ENCODE peak calls at places on chromosomes 13 and 19, in ten cellular contexts. N is OCI-LY7, U is upper lobe of right lung, Y is H1, J is stomach, C is mucosa of descending colon, S is transverse colon, B is HCT116, D is pancreas, G is astrocyte of the cerebellum. O is an unnamed sample.

GRCh38 chr13:29676535-29676934 is 81.0 kb upstream of the SLC7A1 start:
- DNase-seq in Y (no peak), C (peak), J (no peak), D (no peak), B (no peak), N (no peak), G (peak), U (no peak), S (no peak), O (no peak)

GRCh38 chr13:104841110-104841509 is 1694.4 kb downstream of the EFNB2 start:
- DNase-seq in J (no peak), C (no peak), G (no peak), Y (no peak), N (no peak), D (no peak), U (no peak), S (no peak), B (no peak), O (no peak)

GRCh38 chr19:4449022-4449825 is 8.4 kb downstream of the UBXN6 start:
- DNase-seq in C (no peak), D (peak), J (no peak), U (no peak), S (no peak), Y (no peak), G (peak), N (no peak), B (no peak), O (no peak)

GRCh38 chr13:44903596-44903995 is 85.7 kb downstream of the NUFIP1 start:
- DNase-seq in B (no peak), G (peak), J (peak), S (peak), Y (no peak), U (peak), N (no peak), C (peak), D (no peak), O (no peak)

GRCh38 chr19:18473003-18473705 is 35.2 kb upstream of the ISYNA1 start:
- DNase-seq in C (no peak), G (no peak), S (no peak), Y (no peak), D (no peak), B (no peak), N (no peak), U (no peak), J (no peak), O (no peak)

GRCh38 chr13:63864171-63864902 is 2448.7 kb upstream of the PCDH20 start:
- DNase-seq in Y (no peak), C (no peak), B (no peak), D (no peak), G (no peak), J (no peak), U (no peak), S (no peak), N (no peak), O (no peak)

GRCh38 chr13:114022876-114023275 is 49.0 kb upstream of the C13orf46 start:
- DNase-seq in D (no peak), U (no peak), B (no peak), Y (no peak), G (no peak), C (no peak), N (no peak), J (no peak), S (no peak), O (no peak)

GRCh38 chr13:112487127-112487517 is 100.8 kb downstream of the TUBGCP3 start:
- DNase-seq in C (no peak), S (no peak), J (no peak), B (no peak), Y (no peak), D (no peak), U (no peak), N (no peak), G (no peak), O (no peak)

GRCh38 chr13:30520571-30520970 is 54.8 kb upstream of the HMGB1 start:
- DNase-seq in U (no peak), Y (no peak), D (no peak), C (no peak), G (no peak), N (no peak), S (no peak), J (no peak), B (no peak), O (no peak)

GRCh38 chr19:16078311-16078758 is 2.0 kb downstream of the TPM4 start:
- DNase-seq in Y (no peak), U (peak), G (peak), B (no peak), S (peak), D (no peak), C (peak), N (peak), J (no peak), O (peak)

GRCh38 chr13:101331731-101332130 is 84.6 kb downstream of the NALCN start:
- DNase-seq in U (no peak), S (no peak), C (no peak), G (no peak), Y (no peak), B (no peak), N (no peak), J (no peak), D (no peak), O (no peak)

GRCh38 chr13:33634526-33635111 is 183.3 kb upstream of the RFC3 start:
- DNase-seq in J (no peak), D (no peak), N (no peak), C (no peak), G (no peak), U (no peak), B (no peak), S (no peak), Y (no peak), O (no peak)

GRCh38 chr19:29550896-29551295 is 25.1 kb downstream of the VSTM2B start:
- DNase-seq in D (no peak), B (no peak), N (no peak), J (peak), Y (peak), S (no peak), C (no peak), U (peak), G (no peak), O (no peak)

GRCh38 chr19:47021536-47022139 is 2.0 kb downstream of the NPAS1 start:
- DNase-seq in J (no peak), S (no peak), U (no peak), D (no peak), B (no peak), N (no peak), G (no peak), C (no peak), Y (peak), O (no peak)

GRCh38 chr13:41008349-41008980 is 10.7 kb downstream of the ELF1 start:
- DNase-seq in B (no peak), J (no peak), N (no peak), C (no peak), S (no peak), G (no peak), U (no peak), D (no peak), Y (no peak), O (peak)

GRCh38 chr13:50670847-50671542 is 172.5 kb downstream of the DLEU7 start:
- DNase-seq in U (no peak), N (no peak), C (no peak), B (no peak), J (no peak), D (no peak), S (no peak), G (no peak), Y (no peak), O (no peak)

GRCh38 chr19:44356383-44357111 is at the start of gene ZNF112:
- DNase-seq in U (peak), G (peak), B (peak), Y (peak), S (peak), D (peak), C (peak), J (peak), N (no peak), O (peak)

GRCh38 chr19:46296722-46297431 is at the start of gene HIF3A:
- DNase-seq in J (peak), C (peak), U (peak), B (no peak), G (no peak), Y (peak), D (peak), S (peak), N (no peak), O (no peak)

GRCh38 chr19:48819366-48819816 is 8.6 kb upstream of the BCAT2 start:
- DNase-seq in B (peak), C (peak), D (peak), G (no peak), N (no peak), J (peak), Y (no peak), S (peak), U (peak), O (no peak)

GRCh38 chr13:100989424-100989823 is 314.8 kb upstream of the TMTC4 start:
- DNase-seq in U (no peak), Y (no peak), N (no peak), C (no peak), J (no peak), B (no peak), D (no peak), S (no peak), G (no peak), O (no peak)

GRCh38 chr13:87684850-87685735 is 13.9 kb downstream of the SLITRK5 start:
- DNase-seq in D (no peak), G (peak), Y (no peak), B (no peak), U (no peak), N (no peak), S (no peak), J (no peak), C (no peak), O (no peak)

GRCh38 chr19:373391-374182 is 29.0 kb upstream of the MIER2 start:
- DNase-seq in D (no peak), J (no peak), S (no peak), N (no peak), C (no peak), U (peak), B (no peak), Y (no peak), G (no peak), O (no peak)

GRCh38 chr13:40922437-40923040 is 96.6 kb downstream of the ELF1 start:
- DNase-seq in S (peak), U (peak), B (no peak), J (no peak), N (no peak), C (peak), D (no peak), G (no peak), Y (peak), O (peak)

GRCh38 chr13:33132644-33133440 is 116.6 kb downstream of the KL start:
- DNase-seq in N (no peak), G (no peak), D (no peak), B (no peak), U (no peak), Y (no peak), C (no peak), J (no peak), S (no peak), O (no peak)

GRCh38 chr19:17079710-17080440 is 4.3 kb downstream of the MYO9B start:
- DNase-seq in C (peak), G (peak), U (no peak), N (peak), B (peak), J (peak), S (peak), D (peak), Y (no peak), O (peak)

GRCh38 chr19:48424694-48425219 is 21.0 kb upstream of the GRWD1 start:
- DNase-seq in U (no peak), N (peak), C (no peak), J (no peak), S (no peak), D (peak), Y (no peak), B (no peak), G (no peak), O (no peak)

GRCh38 chr19:17243340-17243853 is 2.3 kb downstream of the NR2F6 start:
- DNase-seq in G (no peak), U (no peak), S (peak), Y (no peak), J (no peak), B (no peak), D (no peak), C (peak), N (no peak), O (no peak)

GRCh38 chr19:18399008-18399407 is 1.6 kb upstream of the LRRC25 start:
- DNase-seq in N (no peak), B (no peak), S (peak), Y (no peak), D (peak), J (peak), G (no peak), U (no peak), C (peak), O (no peak)

GRCh38 chr13:63161219-63161618 is 1745.6 kb upstream of the PCDH20 start:
- DNase-seq in B (no peak), S (no peak), Y (no peak), D (no peak), U (no peak), G (no peak), J (no peak), N (no peak), C (no peak), O (no peak)

GRCh38 chr13:63206431-63206830 is 1790.8 kb upstream of the PCDH20 start:
- DNase-seq in S (no peak), G (no peak), D (no peak), U (no peak), B (no peak), C (no peak), N (no peak), J (no peak), Y (no peak), O (no peak)

GRCh38 chr13:34458756-34459462 is 483.2 kb upstream of the NBEA start:
- DNase-seq in S (no peak), Y (no peak), D (no peak), N (no peak), C (peak), B (no peak), G (no peak), U (no peak), J (no peak), O (no peak)

GRCh38 chr19:13155472-13156284 is 5.5 kb downstream of the IER2 start:
- DNase-seq in G (no peak), J (peak), U (peak), N (peak), D (peak), C (peak), S (peak), B (no peak), Y (peak), O (peak)

GRCh38 chr19:48629297-48629598 is 7.9 kb downstream of the DBP start:
- DNase-seq in G (no peak), C (peak), N (no peak), U (peak), J (no peak), D (no peak), S (peak), Y (no peak), B (no peak), O (no peak)

GRCh38 chr19:45601524-45602522 is at the start of gene GPR4:
- DNase-seq in B (no peak), J (no peak), N (no peak), Y (peak), C (no peak), G (no peak), S (no peak), D (no peak), U (no peak), O (no peak)

GRCh38 chr13:78722700-78723099 is 63.7 kb upstream of the OBI1 start:
- DNase-seq in D (no peak), G (no peak), C (no peak), B (no peak), Y (no peak), U (no peak), J (no peak), S (no peak), N (no peak), O (no peak)

GRCh38 chr13:30880756-30881155 is 25.3 kb upstream of the MEDAG start:
- DNase-seq in G (peak), S (no peak), B (no peak), Y (no peak), D (no peak), U (no peak), J (no peak), C (no peak), N (no peak), O (no peak)

GRCh38 chr19:51366999-51367564 is 894 bp upstream of the ETFB start:
- DNase-seq in C (no peak), D (peak), S (peak), B (no peak), G (no peak), U (peak), N (peak), J (peak), Y (no peak), O (no peak)

GRCh38 chr19:51364200-51365106 is 1.7 kb downstream of the ETFB start:
- DNase-seq in U (no peak), D (no peak), G (no peak), C (no peak), B (no peak), N (no peak), Y (no peak), J (no peak), S (no peak), O (no peak)

GRCh38 chr19:51366050-51366998 is at the start of gene ETFB:
- DNase-seq in Y (peak), S (peak), N (peak), D (peak), C (peak), B (peak), G (peak), U (peak), J (peak), O (peak)

GRCh38 chr19:51367565-51368365 is 1.0 kb downstream of the CLDND2 start:
- DNase-seq in D (peak), J (peak), Y (peak), S (peak), G (peak), U (peak), C (peak), B (peak), N (peak), O (peak)

GRCh38 chr19:51365211-51366049 is 758 bp downstream of the ETFB start:
- DNase-seq in D (peak), C (peak), J (peak), G (no peak), S (peak), U (no peak), N (peak), Y (no peak), B (no peak), O (no peak)
- TF ChIP-seq CTCF in D (no peak), C (no peak), J (no peak), G (peak), S (no peak), U (peak), N (peak), Y (no peak), B (no peak), O (no peak)

DNA sequence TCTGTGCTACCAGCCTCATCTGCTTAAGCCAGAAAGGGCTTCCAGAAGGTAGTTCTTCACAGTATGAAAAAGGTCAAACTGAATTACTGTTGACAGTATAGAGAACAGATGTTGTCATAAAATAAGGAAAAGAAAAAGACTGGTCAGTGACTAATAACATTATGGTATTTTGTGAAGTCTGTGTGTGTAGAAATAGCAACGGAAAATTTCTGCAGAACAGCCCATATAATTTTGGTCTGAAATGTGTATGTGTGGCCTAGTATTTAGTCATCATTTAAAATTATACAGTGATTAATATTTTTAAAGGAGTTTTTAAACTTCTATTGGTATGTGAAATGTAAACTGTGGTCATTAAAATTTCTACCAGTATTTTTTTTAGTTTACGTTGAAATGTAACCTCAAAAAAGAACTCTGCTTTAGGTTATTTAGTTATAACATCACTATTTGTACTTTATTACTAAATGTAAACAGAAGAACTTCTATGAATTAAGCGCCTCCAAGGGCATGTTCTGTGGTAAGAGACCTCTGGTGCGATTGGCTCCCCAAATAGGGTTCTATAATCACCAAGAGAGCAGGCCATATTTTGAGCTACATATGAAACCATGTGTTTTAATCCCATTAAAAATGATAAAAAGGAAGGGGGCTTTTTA is 3.3 kb upstream of the GPR183 start:
- DNase-seq in Y (no peak), U (no peak), D (no peak), N (no peak), C (no peak), G (no peak), B (no peak), J (no peak), S (no peak), O (peak)
- H3K4me3 ChIP-seq in Y (no peak), U (no peak), D (no peak), N (no peak), C (no peak), G (no peak), B (no peak), J (no peak), S (no peak), O (no peak)

GRCh38 chr13:20160346-20161274 is at the start of gene GJA3:
- DNase-seq in D (no peak), U (no peak), B (no peak), Y (peak), G (no peak), C (peak), J (no peak), S (no peak), N (no peak), O (peak)

GRCh38 chr13:20161951-20162300 is 1.1 kb upstream of the GJA3 start:
- DNase-seq in Y (no peak), J (no peak), G (no peak), B (no peak), U (no peak), C (no peak), N (no peak), S (no peak), D (no peak), O (no peak)

GRCh38 chr13:20157387-20157786 is 3.5 kb downstream of the GJA3 start:
- DNase-seq in J (no peak), Y (no peak), N (no peak), G (no peak), D (no peak), C (no peak), S (no peak), U (no peak), B (no peak), O (no peak)

GRCh38 chr13:20159646-20160345 is 1.1 kb downstream of the GJA3 start:
- DNase-seq in C (no peak), D (no peak), U (no peak), B (no peak), N (no peak), G (no peak), J (no peak), S (no peak), Y (no peak), O (no peak)

DNA sequence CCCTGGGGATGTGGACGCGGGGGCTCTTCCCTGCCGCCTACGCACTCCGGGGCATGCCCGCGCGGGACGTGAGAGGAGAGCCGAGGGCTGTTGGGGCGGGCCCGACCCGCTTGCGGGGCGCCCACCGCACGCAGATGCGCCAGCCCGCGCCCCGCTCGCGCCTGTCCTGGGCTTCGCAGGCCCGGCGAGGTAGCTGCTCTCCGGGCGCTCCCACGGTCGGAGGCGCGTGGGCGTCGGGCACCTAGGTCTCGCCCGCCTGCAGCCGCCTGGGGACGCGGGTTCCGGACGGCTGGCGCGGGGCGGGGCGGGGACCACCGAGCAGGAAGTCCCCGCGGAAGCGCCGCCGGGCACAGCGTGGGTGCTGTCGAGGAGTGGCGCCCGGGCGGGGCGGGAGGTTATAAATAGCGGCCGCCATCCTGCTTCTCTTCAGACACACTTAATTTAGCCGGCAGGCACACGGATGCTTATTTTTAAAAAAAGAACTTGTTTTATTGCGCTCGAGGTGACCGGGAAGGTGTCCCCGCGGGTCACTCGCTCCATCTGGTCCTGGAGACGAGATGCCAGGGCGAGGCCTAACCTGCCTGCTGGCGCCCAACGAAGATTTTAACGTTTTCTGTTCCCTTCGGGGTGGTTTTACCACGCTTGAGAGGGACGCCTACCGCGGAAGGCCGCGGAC is 561 bp upstream of the GJA3 start:
- DNase-seq in D (no peak), U (no peak), G (no peak), B (no peak), C (peak), N (peak), Y (peak), J (no peak), S (peak), O (peak)
- TF ChIP-seq CTCF in D (no peak), U (no peak), G (no peak), B (no peak), C (no peak), N (no peak), Y (no peak), J (no peak), S (no peak), O (no peak)

DNA sequence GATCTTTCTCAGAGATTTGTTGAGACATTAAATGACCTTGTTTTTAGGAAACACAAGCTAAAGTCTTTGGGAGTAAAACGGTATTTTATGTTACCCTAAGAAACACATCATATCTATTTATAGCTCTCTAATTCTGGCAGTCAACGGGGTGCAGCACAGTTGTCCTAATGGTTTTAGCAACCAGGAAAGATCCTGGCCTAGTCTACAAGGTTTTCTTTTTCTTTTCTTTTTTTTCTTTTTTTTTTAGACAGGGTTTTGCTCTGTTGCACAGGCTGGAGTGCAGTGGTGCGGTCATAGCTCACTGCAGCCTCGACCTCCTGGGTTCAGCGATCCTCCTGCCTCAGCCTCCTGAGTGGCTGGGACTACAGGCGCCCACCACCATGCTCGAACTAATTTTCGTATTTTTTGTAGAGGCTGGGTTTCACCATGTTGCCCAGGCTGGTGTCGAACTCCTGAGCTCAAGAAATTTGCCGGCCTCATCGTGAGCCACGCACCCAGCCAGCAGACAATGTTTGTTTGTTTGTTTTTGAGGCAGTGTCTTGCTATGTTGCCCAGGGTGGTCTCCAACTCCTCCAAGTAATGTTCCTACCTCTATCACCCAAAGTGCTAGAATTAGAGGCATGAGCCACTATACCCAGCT is 759 bp upstream of the COX7A1 start:
- DNase-seq in D (no peak), G (no peak), N (no peak), B (no peak), U (no peak), S (no peak), J (no peak), C (no peak), Y (no peak), O (no peak)
- H3K4me3 ChIP-seq in D (peak), G (no peak), N (no peak), B (no peak), U (peak), S (no peak), J (peak), C (no peak), Y (no peak), O (no peak)

O was measured in GM06990.